ENCODE peak calls at places on chromosome 4, in eight cellular contexts. G is Kasumi-1; W is T-helper 2 cell; L is activated T-cell treated with anti-CD3 and anti-CD28 coated beads, Interleukin-2, amount 50 U/mL, for 24 hours; C is CD8-positive, alpha-beta memory T cell; J is cardiac septum; I is mesothelial cell of epicardium; V is T-cell. O is an unnamed sample.

GRCh38 chr4:41878170-41878941 is 56.9 kb upstream of the TMEM33 start:
- DNase-seq in J (no peak), V (no peak), C (no peak), I (no peak), G (no peak), W (no peak), L (no peak), O (no peak)

GRCh38 chr4:186569533-186570192 is 14.3 kb upstream of the MTNR1A start:
- DNase-seq in V (no peak), C (no peak), J (no peak), L (no peak), W (no peak), G (no peak), I (no peak), O (no peak)

GRCh38 chr4:4317496-4318232 is 27.6 kb downstream of the ZBTB49 start:
- DNase-seq in L (no peak), V (no peak), I (no peak), J (no peak), W (no peak), C (no peak), G (no peak), O (no peak)

GRCh38 chr4:151004222-151004621 is 10.9 kb downstream of the LRBA start:
- DNase-seq in L (no peak), I (no peak), W (no peak), V (no peak), C (no peak), J (no peak), G (no peak), O (no peak)

GRCh38 chr4:180486342-180486741 is 1756.9 kb upstream of the TENM3 start:
- DNase-seq in I (no peak), C (no peak), W (no peak), V (no peak), J (no peak), G (no peak), L (no peak), O (no peak)

GRCh38 chr4:128556756-128557155 is 252.7 kb upstream of the JADE1 start:
- DNase-seq in G (no peak), W (no peak), V (no peak), C (no peak), J (no peak), I (no peak), L (no peak), O (no peak)

GRCh38 chr4:188439641-188440311 is 300.5 kb downstream of the TRIML1 start:
- DNase-seq in I (no peak), W (no peak), V (no peak), J (no peak), L (no peak), C (no peak), G (no peak), O (no peak)

GRCh38 chr4:7806724-7807123 is 132.9 kb downstream of the AFAP1 start:
- DNase-seq in J (peak), G (no peak), I (no peak), W (no peak), L (no peak), V (no peak), C (no peak), O (no peak)

GRCh38 chr4:128385683-128386304 is 98.2 kb upstream of the PGRMC2 start:
- DNase-seq in I (no peak), G (no peak), C (no peak), L (no peak), J (no peak), V (no peak), W (no peak), O (no peak)

GRCh38 chr4:84753318-84753972 is 170.5 kb downstream of the CDS1 start:
- DNase-seq in I (no peak), C (no peak), L (no peak), W (no peak), V (no peak), G (peak), J (no peak), O (no peak)

GRCh38 chr4:786861-787300 is 39.0 kb downstream of the CPLX1 start:
- DNase-seq in I (no peak), G (no peak), L (no peak), J (no peak), V (no peak), C (no peak), W (no peak), O (no peak)

GRCh38 chr4:188428935-188429334 is 289.7 kb downstream of the TRIML1 start:
- DNase-seq in W (no peak), I (no peak), V (no peak), C (no peak), J (no peak), G (no peak), L (no peak), O (no peak)

GRCh38 chr4:74999714-75000309 is 66.9 kb downstream of the PARM1 start:
- DNase-seq in L (no peak), V (no peak), I (no peak), J (no peak), W (no peak), C (no peak), G (no peak), O (no peak)

GRCh38 chr4:2797545-2798305 is 4.8 kb downstream of the SH3BP2 start:
- DNase-seq in C (no peak), W (peak), J (peak), I (no peak), V (no peak), G (no peak), L (peak), O (no peak)

GRCh38 chr4:94743838-94744237 is 13.9 kb upstream of the BMPR1B start:
- DNase-seq in I (no peak), V (no peak), L (no peak), W (no peak), J (no peak), G (no peak), C (no peak), O (no peak)

GRCh38 chr4:121788896-121789295 is 12.2 kb upstream of the EXOSC9 start:
- DNase-seq in V (no peak), L (no peak), W (no peak), G (no peak), J (no peak), C (no peak), I (no peak), O (no peak)

GRCh38 chr4:94253036-94253435 is 45.4 kb downstream of the SMARCAD1 start:
- DNase-seq in V (no peak), I (no peak), L (no peak), W (no peak), J (no peak), C (no peak), G (no peak), O (no peak)

GRCh38 chr4:47551682-47552081 is 66.6 kb downstream of the ATP10D start:
- DNase-seq in L (no peak), V (no peak), G (no peak), J (no peak), C (no peak), I (no peak), W (no peak), O (no peak)

GRCh38 chr4:23899565-23899964 is 9.7 kb upstream of the PPARGC1A start:
- DNase-seq in C (no peak), W (no peak), J (no peak), G (no peak), L (no peak), I (no peak), V (no peak), O (no peak)

GRCh38 chr4:76547167-76547760 is 112.2 kb downstream of the SHROOM3 start:
- DNase-seq in C (no peak), V (no peak), L (no peak), W (no peak), I (no peak), J (no peak), G (no peak), O (no peak)

GRCh38 chr4:3501126-3501824 is 30.9 kb downstream of the LRPAP1 start:
- DNase-seq in G (no peak), V (no peak), J (no peak), L (no peak), C (no peak), I (no peak), W (no peak), O (no peak)

GRCh38 chr4:123661080-123661737 is 264.6 kb downstream of the SPRY1 start:
- DNase-seq in J (no peak), C (no peak), W (no peak), L (no peak), G (peak), V (no peak), I (no peak), O (no peak)

GRCh38 chr4:76235915-76236314 is 15.6 kb upstream of the FAM47E start:
- DNase-seq in J (no peak), W (no peak), L (no peak), V (no peak), G (no peak), I (no peak), C (no peak), O (no peak)

GRCh38 chr4:154033921-154034320 is 245.0 kb upstream of the SFRP2 start:
- DNase-seq in V (no peak), J (no peak), G (peak), I (no peak), L (no peak), C (no peak), W (no peak), O (no peak)

GRCh38 chr4:52713456-52713937 is 37.7 kb downstream of the ERVMER34-1 start:
- DNase-seq in V (no peak), W (no peak), J (no peak), G (peak), L (peak), C (no peak), I (no peak), O (no peak)

GRCh38 chr4:74640111-74640903 is 154.0 kb downstream of the BTC start:
- DNase-seq in L (no peak), I (no peak), J (no peak), W (no peak), C (no peak), V (no peak), G (no peak), O (no peak)

GRCh38 chr4:85672116-85672515 is 197.2 kb downstream of the ARHGAP24 start:
- DNase-seq in W (no peak), L (no peak), C (no peak), J (no peak), V (no peak), I (no peak), G (peak), O (no peak)

GRCh38 chr4:114601304-114602052 is 2.9 kb downstream of the UGT8 start:
- DNase-seq in V (no peak), J (no peak), G (no peak), W (no peak), C (no peak), I (no peak), L (no peak), O (no peak)

GRCh38 chr4:118941799-118942198 is 53.1 kb downstream of the SYNPO2 start:
- DNase-seq in V (no peak), I (no peak), C (no peak), L (no peak), J (no peak), G (peak), W (no peak), O (no peak)

GRCh38 chr4:148054275-148054674 is 322.4 kb downstream of the ARHGAP10 start:
- DNase-seq in L (no peak), C (no peak), V (no peak), G (peak), J (no peak), I (no peak), W (no peak), O (no peak)

GRCh38 chr4:128571747-128572146 is 237.8 kb upstream of the JADE1 start:
- DNase-seq in J (no peak), C (no peak), I (no peak), V (no peak), G (peak), W (no peak), L (no peak), O (no peak)

GRCh38 chr4:140308366-140309123 is 64.9 kb upstream of the SCOC start:
- DNase-seq in G (no peak), J (peak), W (no peak), C (no peak), V (no peak), L (no peak), I (no peak), O (no peak)

GRCh38 chr4:30802622-30803323 is 82.6 kb downstream of the PCDH7 start:
- DNase-seq in L (no peak), G (no peak), I (no peak), V (no peak), J (no peak), W (no peak), C (no peak), O (no peak)

GRCh38 chr4:15771419-15772058 is 6.6 kb upstream of the CD38 start:
- DNase-seq in C (no peak), V (no peak), J (no peak), I (no peak), W (no peak), L (no peak), G (no peak), O (no peak)

GRCh38 chr4:128810331-128810870 is 901 bp downstream of the JADE1 start:
- DNase-seq in V (peak), I (no peak), W (no peak), L (peak), C (no peak), J (no peak), G (peak), O (no peak)

GRCh38 chr4:38003102-38003501 is 42.9 kb downstream of the PTTG2 start:
- DNase-seq in L (no peak), V (no peak), J (no peak), I (no peak), C (no peak), W (no peak), G (no peak), O (no peak)